ENCODE peak calls at places on chromosomes 12 and 14, in four cellular contexts. N, D, Y and B are unnamed samples.
A peak's percentile ranks its signal among the peaks of the same experiment; 100 is the strongest.

GRCh38 chr12:19369691-19370148 is 69.6 kb upstream of the AEBP2 start:
- DNase-seq in N (peak; percentile 84), D (no peak), Y (no peak), B (no peak)

GRCh38 chr12:105226219-105226618 is 9.8 kb downstream of the APPL2 start:
- DNase-seq in N (peak; percentile 97), D (no peak), Y (no peak), B (no peak)

GRCh38 chr14:37819155-37820015 is 224.0 kb downstream of the TTC6 start:
- DNase-seq in N (peak; percentile 29), D (no peak), Y (no peak), B (no peak)

GRCh38 chr14:84006643-84007137 is 1523.3 kb upstream of the FLRT2 start:
- DNase-seq in N (no peak), D (no peak), Y (peak; percentile 83), B (no peak)

GRCh38 chr14:32913725-32914124 is 25.0 kb upstream of the NPAS3 start:
- DNase-seq in N (no peak), D (no peak), Y (no peak), B (no peak)

GRCh38 chr12:57488397-57489156 is 709 bp downstream of the MARS1 start:
- DNase-seq in N (peak; percentile 35), D (no peak), Y (no peak), B (no peak)

GRCh38 chr14:97976861-97977260 is 1179.7 kb downstream of the VRK1 start:
- DNase-seq in N (no peak), D (no peak), Y (no peak), B (no peak)

GRCh38 chr14:87944987-87945604 is 47.9 kb downstream of the GALC start:
- DNase-seq in N (peak; percentile 68), D (no peak), Y (peak; percentile 8), B (no peak)

GRCh38 chr12:87660987-87661769 is 368.0 kb downstream of the C12orf50 start:
- DNase-seq in N (peak; percentile 4), D (no peak), Y (no peak), B (no peak)

GRCh38 chr12:54389536-54390175 is 5.1 kb upstream of the ZNF385A start:
- DNase-seq in N (no peak), D (no peak), Y (no peak), B (no peak)

GRCh38 chr14:94971750-94972149 is 185.6 kb downstream of the DICER1 start:
- DNase-seq in N (no peak), D (no peak), Y (no peak), B (no peak)

GRCh38 chr14:35402323-35403084 is 2.0 kb downstream of the NFKBIA start:
- DNase-seq in N (peak; percentile 56), D (no peak), Y (no peak), B (no peak)

GRCh38 chr14:32576088-32576795 is 247.1 kb downstream of the AKAP6 start:
- DNase-seq in N (peak; percentile 59), D (peak; percentile 4), Y (peak; percentile 51), B (peak; percentile 50)

GRCh38 chr12:53696285-53696654 is 20.4 kb upstream of the ATP5MC2 start:
- DNase-seq in N (peak; percentile 85), D (no peak), Y (peak; percentile 93), B (peak; percentile 66)

GRCh38 chr12:47303207-47303606 is 223.4 kb upstream of the AMIGO2 start:
- DNase-seq in N (peak; percentile 76), D (no peak), Y (no peak), B (no peak)

GRCh38 chr12:126831115-126831514 is 1435.9 kb upstream of the TMEM132C start:
- DNase-seq in N (no peak), D (no peak), Y (no peak), B (no peak)

GRCh38 chr14:53001787-53002378 is 51.0 kb upstream of the FERMT2 start:
- DNase-seq in N (no peak), D (no peak), Y (no peak), B (no peak)

GRCh38 chr12:130300090-130300489 is 37.6 kb upstream of the PIWIL1 start:
- DNase-seq in N (no peak), D (no peak), Y (no peak), B (no peak)

GRCh38 chr12:107152331-107152730 is 59.0 kb upstream of the CRY1 start:
- DNase-seq in N (peak; percentile 30), D (no peak), Y (no peak), B (no peak)

GRCh38 chr12:107184359-107184980 is 91.1 kb upstream of the CRY1 start:
- DNase-seq in N (no peak), D (no peak), Y (no peak), B (no peak)

GRCh38 chr12:124861492-124861891 is 2.2 kb downstream of the SCARB1 start:
- DNase-seq in N (no peak), D (no peak), Y (no peak), B (no peak)

GRCh38 chr12:118175823-118176447 is 40.0 kb downstream of the PEBP1 start:
- DNase-seq in N (no peak), D (no peak), Y (no peak), B (no peak)

GRCh38 chr12:48768147-48768546 is 20.7 kb downstream of the ADCY6 start:
- DNase-seq in N (no peak), D (no peak), Y (no peak), B (no peak)

GRCh38 chr12:66197413-66198055 is 8.5 kb downstream of the IRAK3 start:
- DNase-seq in N (peak; percentile 21), D (no peak), Y (no peak), B (no peak)

GRCh38 chr12:93947486-93947885 is 200.9 kb upstream of the PLXNC1 start:
- DNase-seq in N (no peak), D (no peak), Y (no peak), B (no peak)

GRCh38 chr12:2183556-2184541 is 131.1 kb downstream of the CACNA1C start:
- DNase-seq in N (peak; percentile 75), D (no peak), Y (no peak), B (no peak)

GRCh38 chr12:16606936-16607335 is 974 bp upstream of the LMO3 start:
- DNase-seq in N (no peak), D (no peak), Y (peak; percentile 74), B (no peak)

GRCh38 chr12:27709932-27710591 is 570 bp upstream of the MRPS35 start:
- DNase-seq in N (peak; percentile 61), D (no peak), Y (peak; percentile 61), B (no peak)

GRCh38 chr14:32564591-32564990 is 235.5 kb downstream of the AKAP6 start:
- DNase-seq in N (peak; percentile 8), D (no peak), Y (no peak), B (no peak)

GRCh38 chr14:54597795-54598443 is 31.0 kb downstream of the SAMD4A start:
- DNase-seq in N (peak; percentile 70), D (no peak), Y (no peak), B (no peak)

GRCh38 chr14:24775919-24776318 is 141.9 kb upstream of the GZMB start:
- DNase-seq in N (no peak), D (no peak), Y (no peak), B (no peak)

GRCh38 chr12:23204933-23205778 is 580.2 kb downstream of the ETNK1 start:
- DNase-seq in N (peak; percentile 67), D (no peak), Y (peak; percentile 15), B (no peak)

GRCh38 chr14:64417042-64417770 is 29.1 kb downstream of the MTHFD1 start:
- DNase-seq in N (peak; percentile 57), D (no peak), Y (no peak), B (no peak)

GRCh38 chr12:66941150-66941549 is 262.3 kb upstream of the GRIP1 start:
- DNase-seq in N (no peak), D (no peak), Y (no peak), B (no peak)

GRCh38 chr12:8028267-8028666 is 4.2 kb upstream of the FOXJ2 start:
- DNase-seq in N (no peak), D (no peak), Y (no peak), B (no peak)

GRCh38 chr12:67645126-67645525 is 3.4 kb upstream of the DYRK2 start:
- DNase-seq in N (no peak), D (no peak), Y (no peak), B (no peak)

GRCh38 chr12:48001426-48002178 is 2.7 kb downstream of the COL2A1 start:
- DNase-seq in N (no peak), D (no peak), Y (peak; percentile 78), B (no peak)